ENCODE peak calls at places on chromosome 1, in four cellular contexts. C is endodermal cell, F is gastrocnemius medialis, S is heart left ventricle. W is an unnamed sample. For H3K4me1 and H3K27me3, the result is how much of the 10 kb centered on the place peaks cover.

GRCh38 chr1:205703072-205703471 is 22.8 kb upstream of the SLC45A3 start:
- DNase-seq in C (no peak), S (no peak), F (no peak), W (no peak)

GRCh38 chr1:205920159-205920558 is 23.1 kb downstream of the SLC26A9 start:
- DNase-seq in F (peak), S (peak), C (no peak), W (peak)

GRCh38 chr1:207752456-207753132 is 740 bp downstream of the CD46 start:
- DNase-seq in S (peak), C (peak), F (peak), W (peak)

GRCh38 chr1:209565759-209566678 is 17.5 kb upstream of the CAMK1G start:
- DNase-seq in S (peak), F (peak), C (peak), W (peak)

GRCh38 chr1:207335695-207336363 is 14.4 kb downstream of the CD55 start:
- DNase-seq in S (no peak), C (no peak), F (peak), W (no peak)

GRCh38 chr1:154607748-154608521 is at the start of gene ADAR:
- DNase-seq in F (peak), C (peak), S (peak), W (peak)

GRCh38 chr1:154186177-154186576 is 5.7 kb downstream of the TPM3 start:
- DNase-seq in C (peak), F (no peak), S (no peak), W (peak)

GRCh38 chr1:228957535-228957934 is 222.3 kb downstream of the RHOU start:
- DNase-seq in S (no peak), F (peak), C (peak), W (no peak)

GRCh38 chr1:151124763-151125403 is 21.5 kb downstream of the SEMA6C start:
- DNase-seq in C (no peak), F (no peak), S (no peak), W (no peak)

GRCh38 chr1:14599787-14600186 is 1.3 kb downstream of the KAZN start:
- DNase-seq in F (no peak), C (no peak), S (no peak), W (no peak)
- H3K4me1 ChIP-seq in F (under half), C (under half), S (under half), W (under half)

GRCh38 chr1:157700305-157700704 is 264 bp downstream of the FCRL3 start:
- DNase-seq in F (no peak), S (no peak), C (no peak), W (no peak)
- H3K4me3 ChIP-seq in F (no peak), S (no peak), C (no peak), W (no peak)

GRCh38 chr1:167457936-167458584 is 60.3 kb downstream of the CD247 start:
- DNase-seq in S (no peak), C (peak), F (no peak), W (no peak)
- H3K27me3 ChIP-seq in S (under half), C (under half), F (under half), W (under half)

GRCh38 chr1:21319447-21320407 is 29.5 kb upstream of the ECE1 start:
- DNase-seq in S (no peak), F (no peak), C (no peak), W (no peak)

GRCh38 chr1:21318714-21319159 is 28.5 kb upstream of the ECE1 start:
- DNase-seq in F (peak), S (peak), C (no peak), W (peak)

GRCh38 chr1:21321963-21322680 is 31.9 kb upstream of the ECE1 start:
- DNase-seq in S (no peak), C (peak), F (no peak), W (no peak)

GRCh38 chr1:21322681-21323016 is 32.4 kb upstream of the ECE1 start:
- DNase-seq in C (peak), S (no peak), F (no peak), W (no peak)

DNA sequence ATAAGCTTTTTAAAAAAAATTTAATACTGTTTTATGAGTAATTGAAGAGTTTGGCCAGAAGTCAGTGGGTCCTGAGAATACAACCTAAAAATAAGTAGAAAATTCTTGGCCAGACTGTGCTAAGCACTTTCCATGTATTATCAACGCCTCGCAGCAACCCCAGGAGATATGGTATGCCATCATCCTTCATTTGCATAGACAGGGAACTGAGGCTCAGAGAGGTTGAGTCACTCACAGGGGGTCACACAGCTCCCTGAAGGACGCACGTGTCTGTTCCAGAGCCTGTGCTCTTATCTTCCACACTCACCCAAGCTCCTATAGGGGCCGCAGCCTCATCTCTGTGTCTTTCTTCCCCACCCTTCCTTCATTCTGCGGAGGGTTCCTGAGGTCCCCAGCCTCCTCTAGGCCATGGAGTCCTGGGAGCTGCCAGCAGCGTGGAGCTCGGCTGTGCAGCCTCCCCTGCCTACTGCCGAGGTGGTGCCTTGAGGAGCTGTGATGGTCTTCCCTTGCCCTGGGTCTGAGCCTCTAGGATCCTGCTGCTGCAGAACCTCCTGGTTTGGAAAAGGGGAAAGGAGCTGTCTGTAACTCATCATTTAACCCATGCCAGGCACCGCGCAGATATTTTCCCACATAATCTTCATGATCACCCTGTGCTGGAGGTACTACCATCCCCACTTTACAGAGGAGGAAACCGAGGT is 30.3 kb upstream of the ECE1 start:
- DNase-seq in S (no peak), F (no peak), C (no peak), W (no peak)
- H3K4me1 ChIP-seq in S (under half), F (under half), C (under half), W (under half)

DNA sequence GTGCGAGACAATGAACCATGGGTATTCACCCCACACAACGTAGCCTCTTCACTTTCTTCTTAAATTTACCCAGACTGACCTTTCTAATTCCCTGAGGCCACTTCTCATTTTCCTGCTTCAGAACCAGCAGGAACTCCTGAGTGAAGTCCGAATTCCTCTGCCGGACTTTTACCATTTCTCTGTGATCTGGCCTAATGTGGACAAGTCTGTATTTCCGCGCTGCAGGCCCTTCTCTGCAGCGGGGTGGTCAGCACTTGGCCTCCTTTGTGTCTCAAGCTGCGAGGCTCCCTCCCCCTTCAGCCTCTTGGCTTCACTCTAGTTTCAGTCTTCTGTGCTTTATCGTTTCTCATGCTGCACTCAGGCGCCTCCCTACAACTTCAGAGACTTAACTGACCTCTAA is 9.4 kb upstream of the CTBS start:
- DNase-seq in C (no peak), S (no peak), F (no peak), W (no peak)
- H3K4me3 ChIP-seq in C (peak), S (no peak), F (no peak), W (no peak)

GRCh38 chr1:236288620-236288976 is 6.8 kb upstream of the ERO1B start:
- DNase-seq in S (no peak), F (no peak), C (no peak), W (no peak)

GRCh38 chr1:236284291-236284711 is 2.5 kb upstream of the ERO1B start:
- DNase-seq in F (no peak), S (no peak), C (no peak), W (no peak)

GRCh38 chr1:236289492-236290131 is 7.9 kb upstream of the ERO1B start:
- DNase-seq in S (no peak), C (no peak), F (no peak), W (no peak)

GRCh38 chr1:236287757-236288619 is 6.2 kb upstream of the ERO1B start:
- DNase-seq in F (no peak), C (peak), S (no peak), W (no peak)

GRCh38 chr1:236287356-236287755 is 5.6 kb upstream of the ERO1B start:
- DNase-seq in C (no peak), S (no peak), F (no peak), W (no peak)
- H3K27me3 ChIP-seq in C (under half), S (under half), F (under half), W (under half)

DNA sequence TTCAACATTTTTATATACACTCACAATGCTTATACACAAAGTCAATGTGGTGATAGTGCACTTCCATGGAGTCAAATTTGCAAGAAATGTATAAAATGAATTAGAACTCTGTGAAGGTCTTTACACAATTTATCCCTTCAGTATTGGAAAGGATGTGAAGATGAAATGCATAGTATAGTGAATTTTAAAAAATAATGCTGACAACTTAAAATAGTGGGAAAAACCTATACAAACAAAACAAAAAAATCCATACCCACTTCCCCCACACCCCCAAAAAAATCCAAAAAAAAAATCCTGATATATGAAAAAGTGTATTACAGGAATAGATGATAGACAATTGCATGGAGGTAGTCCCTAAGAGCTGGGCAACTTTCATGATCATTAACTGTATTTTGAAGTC is 165.3 kb downstream of the HLX start:
- DNase-seq in S (no peak), C (no peak), F (no peak), W (no peak)
- H3K4me1 ChIP-seq in S (under half), C (under half), F (under half), W (under half)

W was measured in psoas muscle.